ENCODE peak calls at places on chromosomes 13 and 19, in four cellular contexts. P is cardiac muscle cell, T is nephron progenitor cell, Y is transverse colon. Q is an unnamed sample.

GRCh38 chr13:83549671-83550070 is 332.6 kb downstream of the SLITRK1 start:
- DNase-seq in P (no peak), T (no peak), Y (no peak), Q (no peak)

GRCh38 chr13:41827507-41828213 is 133.2 kb downstream of the VWA8 start:
- DNase-seq in P (no peak), T (no peak), Y (no peak), Q (peak)

GRCh38 chr19:9883231-9883758 is 48.2 kb downstream of the PIN1 start:
- DNase-seq in P (no peak), T (peak), Y (no peak), Q (no peak)

GRCh38 chr19:4016486-4016885 is 8.9 kb downstream of the PIAS4 start:
- DNase-seq in P (no peak), T (no peak), Y (no peak), Q (no peak)

GRCh38 chr19:46745521-46746280 is at the start of gene FKRP:
- DNase-seq in P (peak), T (peak), Y (no peak), Q (no peak)

GRCh38 chr13:110163020-110163658 is 143.8 kb downstream of the COL4A1 start:
- DNase-seq in P (no peak), T (no peak), Y (no peak), Q (no peak)

GRCh38 chr19:39246951-39247669 is 1.5 kb downstream of the IFNL4 start:
- DNase-seq in P (no peak), T (peak), Y (peak), Q (no peak)

GRCh38 chr13:95020298-95020987 is 280.8 kb downstream of the ABCC4 start:
- DNase-seq in P (no peak), T (no peak), Y (no peak), Q (no peak)

GRCh38 chr13:72149701-72150100 is 282.7 kb upstream of the DACH1 start:
- DNase-seq in P (no peak), T (no peak), Y (no peak), Q (no peak)

GRCh38 chr13:80840313-80840976 is 499.5 kb upstream of the SPRY2 start:
- DNase-seq in P (no peak), T (no peak), Y (no peak), Q (peak)

GRCh38 chr19:23972161-23972560 is 57.5 kb downstream of the ZNF726 start:
- DNase-seq in P (no peak), T (no peak), Y (no peak), Q (no peak)

GRCh38 chr19:1855828-1856255 is 7.5 kb downstream of the KLF16 start:
- DNase-seq in P (no peak), T (no peak), Y (no peak), Q (no peak)

GRCh38 chr19:42062381-42062780 is 7.6 kb downstream of the GRIK5 start:
- DNase-seq in P (no peak), T (no peak), Y (no peak), Q (no peak)

GRCh38 chr13:84655677-84656076 is 773.4 kb upstream of the SLITRK1 start:
- DNase-seq in P (no peak), T (no peak), Y (no peak), Q (no peak)

GRCh38 chr13:90502143-90502542 is 845.3 kb upstream of the MIR17HG start:
- DNase-seq in P (no peak), T (no peak), Y (no peak), Q (no peak)

GRCh38 chr13:23794267-23795161 is 94.7 kb downstream of the MIPEP start:
- DNase-seq in P (no peak), T (no peak), Y (no peak), Q (peak)

GRCh38 chr13:78618411-78618810 is 15.1 kb upstream of the POU4F1 start:
- DNase-seq in P (no peak), T (no peak), Y (no peak), Q (no peak)

GRCh38 chr13:79477968-79478367 is 3.0 kb upstream of the NDFIP2 start:
- DNase-seq in P (peak), T (no peak), Y (no peak), Q (no peak)

GRCh38 chr19:39557791-39558622 is 18.0 kb upstream of the EID2 start:
- DNase-seq in P (peak), T (no peak), Y (no peak), Q (no peak)

GRCh38 chr19:54364775-54365257 is at the start of gene LAIR1:
- DNase-seq in P (no peak), T (no peak), Y (peak), Q (no peak)

GRCh38 chr13:98480915-98481510 is 95.9 kb downstream of the STK24 start:
- DNase-seq in P (peak), T (no peak), Y (peak), Q (no peak)

GRCh38 chr13:63198076-63198475 is 1782.4 kb upstream of the PCDH20 start:
- DNase-seq in P (no peak), T (no peak), Y (no peak), Q (no peak)

GRCh38 chr13:94267581-94267980 is 211.9 kb downstream of the DCT start:
- DNase-seq in P (peak), T (no peak), Y (no peak), Q (no peak)

GRCh38 chr13:102555914-102556553 is 40.8 kb upstream of the TPP2 start:
- DNase-seq in P (peak), T (no peak), Y (no peak), Q (peak)

GRCh38 chr13:36302289-36302688 is 4.7 kb upstream of the CCDC169 start:
- DNase-seq in P (no peak), T (no peak), Y (no peak), Q (no peak)